ENCODE peak calls at places on chromosomes 16 and 17, in five cellular contexts. L is M059J; Y is HS-5; Z is activated CD4-positive, alpha-beta T cell treated with anti-CD3 and anti-CD28 coated beads for 24 hours; R is right cardiac atrium. U is an unnamed sample.

GRCh38 chr16:2486645-2487516 is 12.0 kb downstream of the TBC1D24 start:
- DNase-seq in L (no peak), Y (no peak), Z (peak), R (peak), U (peak)

GRCh38 chr17:67500677-67501300 is 123.7 kb downstream of the PITPNC1 start:
- DNase-seq in Y (no peak), R (no peak), L (no peak), Z (no peak), U (no peak)

GRCh38 chr17:69516911-69517310 is 102.4 kb downstream of the MAP2K6 start:
- DNase-seq in R (no peak), Y (no peak), Z (no peak), L (no peak), U (no peak)

GRCh38 chr16:89024546-89024945 is 47.5 kb upstream of the CBFA2T3 start:
- DNase-seq in L (no peak), R (peak), Z (no peak), Y (no peak), U (no peak)

GRCh38 chr17:78979780-78980623 is at the start of gene LGALS3BP:
- DNase-seq in L (peak), Z (no peak), R (peak), Y (peak), U (peak)

GRCh38 chr16:46743232-46743719 is 4.9 kb downstream of the MYLK3 start:
- DNase-seq in Y (no peak), R (peak), Z (no peak), L (peak), U (peak)

GRCh38 chr17:64784353-64784798 is 122.3 kb upstream of the SMURF2 start:
- DNase-seq in Y (no peak), Z (no peak), L (no peak), R (no peak), U (no peak)

GRCh38 chr17:72467841-72468653 is 347.2 kb downstream of the SOX9 start:
- DNase-seq in L (peak), Y (no peak), R (peak), Z (no peak), U (no peak)

GRCh38 chr16:68590201-68590994 is 51.3 kb downstream of the ZFP90 start:
- DNase-seq in L (peak), Z (peak), R (peak), Y (no peak), U (peak)

GRCh38 chr17:81933178-81933699 is 3.9 kb downstream of the PYCR1 start:
- DNase-seq in Y (no peak), L (no peak), Z (no peak), R (peak), U (no peak)

GRCh38 chr17:77887110-77887463 is 71.4 kb upstream of the TNRC6C start:
- DNase-seq in R (no peak), L (no peak), Y (no peak), Z (no peak), U (no peak)

GRCh38 chr17:6544770-6545169 is 11.6 kb downstream of the PITPNM3 start:
- DNase-seq in R (no peak), L (no peak), Y (no peak), Z (no peak), U (no peak)

GRCh38 chr17:20089795-20090547 is 80.8 kb downstream of the SPECC1 start:
- DNase-seq in L (no peak), Z (no peak), Y (no peak), R (no peak), U (no peak)